ENCODE peak calls at places on chromosomes 2 and 18, in eight cellular contexts. M is aorta; Y is astrocyte; D is tibial artery; S is lung; P is effector memory CD4-positive, alpha-beta T cell; I is uterus; L is tibial nerve. V is an unnamed sample.
A peak's percentile ranks its signal among the peaks of the same experiment; 100 is the strongest.

GRCh38 chr18:22912149-22912548 is 21.0 kb upstream of the RBBP8 start:
- DNase-seq in M (no peak), Y (no peak), D (no peak), S (no peak), P (no peak), I (no peak), L (no peak), V (no peak)

GRCh38 chr2:216624251-216624650 is 9.0 kb upstream of the IGFBP2 start:
- DNase-seq in M (no peak), Y (no peak), D (no peak), S (no peak), P (no peak), I (no peak), L (no peak), V (no peak)

GRCh38 chr2:134713606-134714005 is 5.2 kb downstream of the TMEM163 start:
- DNase-seq in M (no peak), Y (no peak), D (no peak), S (no peak), P (no peak), I (no peak), L (no peak), V (no peak)

GRCh38 chr2:2325538-2325937 is 5.5 kb downstream of the MYT1L start:
- DNase-seq in M (no peak), Y (no peak), D (no peak), S (no peak), P (no peak), I (no peak), L (no peak), V (no peak)

GRCh38 chr18:65227970-65228369 is 522.8 kb upstream of the CDH7 start:
- DNase-seq in M (no peak), Y (no peak), D (no peak), S (no peak), P (no peak), I (no peak), L (no peak), V (no peak)

GRCh38 chr2:20382965-20383800 is 32.5 kb upstream of the PUM2 start:
- DNase-seq in M (no peak), Y (peak; percentile 52), D (no peak), S (no peak), P (no peak), I (no peak), L (no peak), V (peak; percentile 96)

GRCh38 chr2:39874236-39874635 is 95.2 kb upstream of the THUMPD2 start:
- DNase-seq in M (no peak), Y (no peak), D (no peak), S (no peak), P (no peak), I (no peak), L (no peak), V (no peak)

GRCh38 chr2:191854385-191855372 is 7.8 kb upstream of the CAVIN2 start:
- DNase-seq in M (no peak), Y (peak; percentile 88), D (no peak), S (no peak), P (no peak), I (no peak), L (no peak), V (no peak)

DNA sequence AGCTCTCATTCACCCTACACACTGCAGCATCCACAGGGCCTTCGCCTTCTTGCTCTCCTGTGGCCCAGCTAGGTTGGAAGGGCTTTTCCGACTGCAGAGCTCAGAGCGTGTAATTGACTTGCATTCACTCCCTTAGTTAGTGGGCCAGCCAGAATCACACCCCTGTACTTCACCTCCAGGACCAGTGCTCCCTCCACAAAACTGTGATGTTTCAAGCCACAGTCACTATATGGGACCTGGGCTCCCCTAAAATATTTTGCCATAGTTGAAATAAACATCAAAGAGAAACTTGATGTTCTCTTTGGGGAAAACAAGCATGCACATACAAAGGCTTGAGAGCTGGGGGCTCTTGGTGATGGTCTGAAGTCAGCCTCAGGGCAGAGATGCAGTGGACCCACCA is 69.7 kb upstream of the POU3F3 start:
- DNase-seq in M (no peak), Y (no peak), D (no peak), S (no peak), P (no peak), I (no peak), L (no peak), V (no peak)
- H3K4me1 ChIP-seq in M (no peaks in the 10 kb centered on the region), Y (no peaks in the 10 kb centered on the region), D (no peaks in the 10 kb centered on the region), S (no peaks in the 10 kb centered on the region), P (no peaks in the 10 kb centered on the region), I (no peaks in the 10 kb centered on the region), L (no peaks in the 10 kb centered on the region), V (no peaks in the 10 kb centered on the region)

GRCh38 chr2:38296381-38296780 is 80.7 kb downstream of the ATL2 start:
- DNase-seq in M (no peak), Y (no peak), D (no peak), S (no peak), P (no peak), I (no peak), L (no peak), V (peak; percentile 80)

GRCh38 chr2:38298539-38298938 is 78.5 kb downstream of the ATL2 start:
- DNase-seq in M (no peak), Y (no peak), D (no peak), S (no peak), P (no peak), I (no peak), L (no peak), V (no peak)

GRCh38 chr2:38293152-38293865 is 83.8 kb downstream of the ATL2 start:
- DNase-seq in M (no peak), Y (no peak), D (no peak), S (no peak), P (no peak), I (no peak), L (no peak), V (no peak)

GRCh38 chr2:38290332-38290731 is 86.7 kb downstream of the ATL2 start:
- DNase-seq in M (no peak), Y (no peak), D (no peak), S (no peak), P (no peak), I (no peak), L (no peak), V (no peak)

DNA sequence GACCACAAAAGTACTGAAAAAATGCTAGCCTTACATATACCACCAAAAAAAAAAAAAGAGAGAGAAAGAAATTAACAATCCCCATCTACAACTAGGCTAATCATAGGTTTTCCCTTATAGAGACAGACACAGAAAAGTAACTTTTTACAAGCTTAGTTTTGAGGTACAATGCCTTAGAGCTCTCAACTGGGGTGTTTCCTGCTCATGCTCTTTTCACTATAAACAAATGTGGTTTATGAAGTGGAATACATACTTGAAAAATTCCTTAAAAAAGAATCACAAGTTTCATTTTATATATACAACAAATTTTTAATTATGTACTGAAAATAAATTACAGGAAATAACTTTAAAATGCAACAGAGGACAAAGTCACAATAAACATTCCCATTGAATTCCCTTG is 82.5 kb downstream of the ATL2 start:
- DNase-seq in M (no peak), Y (no peak), D (no peak), S (no peak), P (no peak), I (no peak), L (no peak), V (no peak)
- H3K4me1 ChIP-seq in M (no peaks in the 10 kb centered on the region), Y (no peaks in the 10 kb centered on the region), D (no peaks in the 10 kb centered on the region), S (no peaks in the 10 kb centered on the region), P (no peaks in the 10 kb centered on the region), I (no peaks in the 10 kb centered on the region), L (no peaks in the 10 kb centered on the region), V (no peaks in the 10 kb centered on the region)

GRCh38 chr2:70091816-70092215 is 4.5 kb downstream of the PCBP1 start:
- DNase-seq in M (no peak), Y (no peak), D (no peak), S (no peak), P (no peak), I (no peak), L (no peak), V (no peak)

GRCh38 chr2:70095833-70096670 is 8.8 kb downstream of the PCBP1 start:
- DNase-seq in M (no peak), Y (no peak), D (no peak), S (no peak), P (no peak), I (no peak), L (no peak), V (no peak)

GRCh38 chr2:70091364-70091763 is 4.1 kb downstream of the PCBP1 start:
- DNase-seq in M (no peak), Y (no peak), D (no peak), S (no peak), P (no peak), I (no peak), L (no peak), V (no peak)

GRCh38 chr2:70094978-70095832 is 7.9 kb downstream of the PCBP1 start:
- DNase-seq in M (peak; percentile 83), Y (peak; percentile 15), D (peak; percentile 79), S (peak; percentile 71), P (peak; percentile 17), I (peak; percentile 54), L (no peak), V (peak; percentile 64)

DNA sequence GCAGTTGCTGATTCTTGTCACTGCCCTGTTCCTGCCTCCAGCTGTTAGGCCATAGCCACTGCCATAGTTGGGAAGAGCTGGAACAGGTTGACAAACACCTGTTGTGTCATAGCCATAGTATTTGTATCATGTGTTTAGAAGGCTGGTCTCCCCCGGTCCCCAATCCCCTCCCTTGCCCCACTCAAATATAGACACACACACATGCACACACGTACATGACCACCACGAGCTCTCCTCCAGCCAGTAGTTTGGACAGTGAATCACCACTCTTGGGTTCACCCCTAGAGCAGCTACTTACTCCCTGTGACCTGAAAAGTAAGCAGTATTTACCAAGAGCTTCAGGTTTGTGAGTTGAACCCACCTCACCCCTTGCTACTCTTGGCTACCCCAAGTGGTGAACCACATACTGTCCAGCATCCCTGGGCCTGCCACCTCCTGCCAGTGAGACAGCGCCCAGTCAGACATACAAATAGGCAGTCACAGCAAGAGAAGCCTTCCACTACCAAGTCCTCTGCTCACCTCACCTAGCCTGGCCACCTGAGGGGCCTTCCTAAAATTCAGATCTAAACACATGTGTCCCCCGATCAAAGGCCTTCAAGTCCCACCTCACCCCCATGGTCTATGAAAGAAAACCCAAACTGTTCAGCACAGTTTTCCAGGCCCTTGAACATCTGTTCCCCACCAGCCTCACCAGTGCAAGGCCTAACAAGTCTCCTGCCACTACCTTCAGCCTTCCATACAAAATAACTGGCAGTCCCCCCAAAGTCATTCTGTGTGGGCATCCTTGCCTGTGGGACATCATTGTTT is 7.1 kb downstream of the PCBP1 start:
- DNase-seq in M (no peak), Y (no peak), D (no peak), S (no peak), P (no peak), I (no peak), L (no peak), V (no peak)
- H3K4me1 ChIP-seq in M (peaks cover 7% of the 10 kb centered on the region), Y (peaks cover 6% of the 10 kb centered on the region), D (no peaks in the 10 kb centered on the region), S (peaks cover 13% of the 10 kb centered on the region), P (peaks cover 45% of the 10 kb centered on the region), I (peaks cover 11% of the 10 kb centered on the region), L (peaks cover 62% of the 10 kb centered on the region), V (peaks cover 14% of the 10 kb centered on the region)

GRCh38 chr2:88853403-88853790 is 161.9 kb downstream of the RPIA start:
- DNase-seq in M (no peak), Y (no peak), D (no peak), S (no peak), P (no peak), I (no peak), L (no peak), V (no peak)

GRCh38 chr2:88852753-88853402 is 161.4 kb downstream of the RPIA start:
- DNase-seq in M (no peak), Y (no peak), D (no peak), S (no peak), P (no peak), I (no peak), L (no peak), V (no peak)

GRCh38 chr2:88856409-88857135 is 165.1 kb downstream of the RPIA start:
- DNase-seq in M (no peak), Y (no peak), D (no peak), S (no peak), P (no peak), I (no peak), L (no peak), V (no peak)

GRCh38 chr2:88855620-88856408 is 164.3 kb downstream of the RPIA start:
- DNase-seq in M (no peak), Y (no peak), D (no peak), S (no peak), P (no peak), I (no peak), L (no peak), V (no peak)

DNA sequence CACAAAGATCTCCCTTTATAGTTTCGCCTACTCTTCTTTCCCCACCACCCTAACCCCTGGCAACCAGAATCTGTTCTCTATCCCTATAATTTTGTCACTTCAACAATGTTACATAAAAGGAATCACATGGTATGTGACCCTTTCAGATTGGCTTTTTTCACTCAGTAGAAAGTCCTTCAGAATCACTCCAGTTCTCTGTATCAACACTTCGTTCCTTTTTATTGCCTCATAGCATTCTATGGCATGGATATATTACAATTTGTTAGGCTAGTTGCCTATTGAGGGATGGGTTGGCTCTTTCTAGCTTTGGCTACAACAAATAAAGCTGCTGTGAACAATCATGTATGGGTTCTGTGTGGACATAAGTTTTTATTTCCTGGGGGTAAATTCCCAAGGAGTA is 163.1 kb downstream of the RPIA start:
- DNase-seq in M (no peak), Y (no peak), D (no peak), S (no peak), P (no peak), I (no peak), L (no peak), V (no peak)
- H3K4me1 ChIP-seq in M (no peaks in the 10 kb centered on the region), Y (peaks cover 6% of the 10 kb centered on the region), D (no peaks in the 10 kb centered on the region), S (peaks cover 7% of the 10 kb centered on the region), P (no peaks in the 10 kb centered on the region), I (no peaks in the 10 kb centered on the region), L (no peaks in the 10 kb centered on the region), V (no peaks in the 10 kb centered on the region)

V was measured in foreskin keratinocyte.